ENCODE peak calls at places on chromosomes 4 and X, in seven cellular contexts. Q is GM04504, C is iris pigment epithelial cell, V is frontal cortex, T is activated gamma-delta T cell treated with Interleukin-2 at 50 U/mL for 16 hours, H is T47D, Y is Panc1. K is an unnamed sample.

GRCh38 chrX:108224218-108224617 is 132.6 kb downstream of the ATG4A start:
- DNase-seq in Q (no peak), C (no peak), V (no peak), T (no peak), H (no peak), Y (no peak), K (no peak)

GRCh38 chr4:68076194-68076593 is 53.5 kb downstream of the TMPRSS11F start:
- DNase-seq in Q (no peak), C (no peak), V (no peak), T (no peak), H (no peak), Y (no peak), K (no peak)

GRCh38 chr4:152101546-152102183 is 340.9 kb upstream of the GATB start:
- DNase-seq in Q (no peak), C (no peak), V (no peak), T (no peak), H (no peak), Y (no peak), K (no peak)

GRCh38 chr4:68176500-68176899 is 46.8 kb upstream of the TMPRSS11F start:
- DNase-seq in Q (no peak), C (no peak), V (peak; percentile 8), T (no peak), H (no peak), Y (no peak), K (no peak)

GRCh38 chrX:276588-277171 is 4.5 kb upstream of the PLCXD1 start:
- DNase-seq in Q (peak; percentile 21), C (peak; percentile 54), V (peak; percentile 44), T (no peak), H (peak; percentile 70), Y (no peak), K (no peak)

GRCh38 chrX:153937056-153937455 is 2.2 kb upstream of the NAA10 start:
- DNase-seq in Q (no peak), C (no peak), V (no peak), T (no peak), H (no peak), Y (no peak), K (no peak)

GRCh38 chrX:74421181-74422028 is at the start of gene SLC16A2:
- DNase-seq in Q (peak; percentile 51), C (peak; percentile 69), V (peak; percentile 71), T (peak; percentile 24), H (peak; percentile 27), Y (no peak), K (peak; percentile 0)

GRCh38 chr4:100421356-100421978 is 96.4 kb downstream of the EMCN start:
- DNase-seq in Q (peak; percentile 25), C (peak; percentile 55), V (peak; percentile 2), T (no peak), H (no peak), Y (no peak), K (no peak)

GRCh38 chr4:123340381-123340701 is 56.3 kb upstream of the SPRY1 start:
- DNase-seq in Q (peak; percentile 61), C (peak; percentile 95), V (no peak), T (no peak), H (no peak), Y (peak; percentile 79), K (no peak)